ENCODE peak calls at places on chromosomes 13 and 19, in five cellular contexts. A is PC-3, F is neural crest cell, V is left ventricle myocardium inferior, Q is WTC11. I is an unnamed sample.

GRCh38 chr13:105969761-105970160 is 565.7 kb downstream of the EFNB2 start:
- DNase-seq in A (peak; percentile 66), F (no peak), V (no peak), Q (no peak), I (no peak)

GRCh38 chr13:79485014-79485441 is 4.1 kb downstream of the NDFIP2 start:
- DNase-seq in A (peak; percentile 77), F (no peak), V (no peak), Q (no peak), I (no peak)

GRCh38 chr13:107847406-107847805 is 367.9 kb downstream of the LIG4 start:
- DNase-seq in A (no peak), F (no peak), V (no peak), Q (no peak), I (no peak)

GRCh38 chr13:99536023-99536422 is 34.8 kb downstream of the TM9SF2 start:
- DNase-seq in A (no peak), F (no peak), V (no peak), Q (no peak), I (no peak)

GRCh38 chr19:58181902-58182576 is 822 bp upstream of the ZNF274 start:
- DNase-seq in A (peak; percentile 60), F (peak; percentile 16), V (peak; percentile 29), Q (peak; percentile 79), I (no peak)

GRCh38 chr13:52848455-52849190 is at the start of gene PCDH8:
- DNase-seq in A (no peak), F (peak; percentile 91), V (no peak), Q (peak; percentile 93), I (peak; percentile 55)

GRCh38 chr19:39941615-39942507 is 7.4 kb upstream of the FCGBP start:
- DNase-seq in A (peak; percentile 16), F (no peak), V (no peak), Q (no peak), I (no peak)

GRCh38 chr13:48001127-48001881 is at the start of gene SUCLA2:
- DNase-seq in A (peak; percentile 89), F (peak; percentile 89), V (peak; percentile 91), Q (peak; percentile 95), I (peak; percentile 94)

GRCh38 chr19:32702010-32702409 is 10.4 kb downstream of the NUDT19 start:
- DNase-seq in A (no peak), F (no peak), V (no peak), Q (no peak), I (peak; percentile 22)

GRCh38 chr13:113937073-113937472 is 36.8 kb downstream of the C13orf46 start:
- DNase-seq in A (no peak), F (no peak), V (no peak), Q (no peak), I (no peak)

GRCh38 chr13:98687319-98687718 is 65.2 kb downstream of the SLC15A1 start:
- DNase-seq in A (no peak), F (no peak), V (no peak), Q (no peak), I (no peak)

GRCh38 chr19:39416626-39417120 is 4.2 kb downstream of the PLEKHG2 start:
- DNase-seq in A (no peak), F (no peak), V (no peak), Q (no peak), I (no peak)

GRCh38 chr19:33174186-33174585 is 19.9 kb upstream of the LRP3 start:
- DNase-seq in A (no peak), F (no peak), V (no peak), Q (no peak), I (no peak)

GRCh38 chr19:55536951-55537740 is at the start of gene SBK2:
- DNase-seq in A (no peak), F (peak; percentile 48), V (no peak), Q (peak; percentile 96), I (peak; percentile 68)
- TF ChIP-seq CTCF in A (peak; percentile 35), F (peak; percentile 29), V (peak; percentile 51), Q (peak; percentile 25), I (peak; percentile 57)

GRCh38 chr13:31431722-31432137 is 232.0 kb downstream of the B3GLCT start:
- DNase-seq in A (peak; percentile 58), F (peak; percentile 55), V (peak; percentile 40), Q (peak; percentile 79), I (peak; percentile 37)
- TF ChIP-seq CTCF in A (peak; percentile 60), F (peak; percentile 92), V (peak; percentile 93), Q (peak; percentile 92), I (peak; percentile 98)

GRCh38 chr13:41061914-41062837 is 867 bp downstream of the WBP4 start:
- DNase-seq in A (peak; percentile 44), F (no peak), V (no peak), Q (no peak), I (no peak)
- TF ChIP-seq CTCF in A (no peak), F (no peak), V (no peak), Q (no peak), I (no peak)

DNA sequence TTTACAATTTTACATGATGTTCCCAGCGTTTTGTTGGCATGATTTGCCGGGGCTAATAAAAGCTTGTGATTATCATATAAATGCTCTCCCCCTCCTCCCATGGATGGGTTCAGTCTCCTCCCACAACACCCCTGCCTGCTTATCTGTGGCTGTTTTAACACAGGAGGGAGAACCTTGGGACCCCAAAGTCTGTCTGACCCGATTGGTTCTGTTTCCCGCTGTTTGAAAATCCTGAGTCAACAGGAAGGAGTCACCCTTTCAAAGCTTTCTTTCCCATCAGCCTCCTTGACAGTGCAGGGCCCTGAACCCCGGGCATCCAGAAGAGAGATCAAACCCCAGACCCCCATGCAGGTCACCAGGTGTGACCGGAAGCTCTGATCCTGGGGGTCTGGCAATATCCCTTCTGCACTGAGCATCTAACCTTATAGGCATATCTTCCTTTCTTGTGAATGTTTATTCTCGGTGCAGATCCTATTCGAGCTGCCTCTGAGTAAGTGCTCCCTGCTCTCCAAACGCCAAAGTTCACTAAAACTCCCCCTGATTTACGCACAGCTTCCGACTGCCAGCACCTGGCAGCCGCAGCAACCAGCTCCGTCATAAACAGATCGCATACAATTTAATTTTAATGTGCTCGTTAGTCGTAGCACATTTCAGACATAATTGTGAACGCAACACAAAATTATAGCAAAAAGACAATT is 74.8 kb downstream of the TSHZ3 start:
- DNase-seq in A (no peak), F (no peak), V (no peak), Q (no peak), I (no peak)
- TF ChIP-seq CTCF in A (no peak), F (no peak), V (no peak), Q (no peak), I (no peak)

GRCh38 chr13:51222510-51223283 is 499 bp downstream of the FAM124A start:
- DNase-seq in A (peak; percentile 5), F (peak; percentile 55), V (no peak), Q (peak; percentile 28), I (no peak)

GRCh38 chr13:51223284-51224270 is 1.4 kb downstream of the FAM124A start:
- DNase-seq in A (no peak), F (no peak), V (no peak), Q (no peak), I (no peak)

GRCh38 chr13:51221108-51221507 is 1.1 kb upstream of the FAM124A start:
- DNase-seq in A (no peak), F (no peak), V (no peak), Q (no peak), I (no peak)

GRCh38 chr13:51220706-51221105 is 1.5 kb upstream of the FAM124A start:
- DNase-seq in A (no peak), F (no peak), V (no peak), Q (no peak), I (no peak)

DNA sequence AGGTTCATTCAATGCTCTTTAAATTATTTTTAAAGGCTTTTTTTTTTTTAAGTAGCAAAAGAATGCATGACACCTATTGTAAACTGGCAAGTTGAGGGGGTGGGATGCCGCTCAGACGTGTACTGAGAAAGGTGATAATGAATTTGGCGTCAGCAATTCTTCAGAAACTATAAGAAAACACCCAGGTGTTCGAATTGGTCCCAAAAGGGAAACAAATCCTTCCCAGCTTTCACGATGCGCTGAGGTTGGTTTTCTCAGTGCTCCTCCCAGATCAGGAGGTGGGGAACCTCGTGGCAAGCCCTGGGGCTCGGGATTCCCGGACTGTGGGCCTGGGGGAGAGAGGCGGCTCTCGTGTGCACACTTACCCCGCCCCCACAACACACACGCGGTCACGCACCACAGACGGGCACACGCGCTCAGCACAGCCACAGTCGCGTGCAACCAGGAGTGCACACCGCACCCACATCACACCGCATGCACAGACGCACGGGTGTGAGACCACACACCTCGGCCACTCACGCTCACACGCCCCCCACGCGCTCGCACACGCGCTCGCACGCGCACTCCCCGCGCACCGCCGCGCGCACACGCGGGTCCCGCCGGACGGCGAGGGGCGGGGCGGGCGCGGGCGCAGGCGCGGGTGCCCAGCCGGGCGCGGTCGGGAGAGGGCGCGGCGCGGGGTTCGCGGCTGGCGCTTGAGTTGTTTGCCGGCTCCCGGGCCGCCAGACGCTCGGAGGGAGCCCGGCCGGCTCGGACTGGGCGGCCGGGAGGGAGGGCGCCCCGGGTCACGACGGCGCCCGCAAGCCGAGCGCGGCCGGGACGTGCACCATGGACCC is at the start of gene FAM124A:
- DNase-seq in A (peak; percentile 45), F (no peak), V (peak; percentile 50), Q (peak; percentile 61), I (peak; percentile 54)
- TF ChIP-seq CTCF in A (no peak), F (peak; percentile 52), V (peak; percentile 51), Q (no peak), I (peak; percentile 48)

DNA sequence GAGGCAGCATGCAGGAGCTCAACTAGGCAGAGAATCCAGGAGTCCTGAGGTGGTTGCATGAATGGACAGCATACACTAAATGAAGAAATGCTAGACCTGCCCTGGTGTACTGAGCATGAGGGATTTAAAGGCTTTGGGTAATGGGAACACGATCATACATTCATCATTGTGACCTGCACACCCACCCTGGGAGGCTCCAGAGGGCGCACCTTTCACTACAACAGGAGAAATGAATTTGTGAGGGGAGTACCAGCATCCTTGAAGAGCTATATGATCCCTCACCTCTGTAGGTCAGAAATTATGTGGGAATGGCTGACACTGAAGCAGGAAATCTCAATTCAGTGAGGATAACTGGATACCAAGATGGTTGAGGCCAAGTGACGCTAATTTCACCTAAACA is 8.9 kb downstream of the KLK2 start:
- DNase-seq in A (no peak), F (no peak), V (no peak), Q (no peak), I (no peak)
- TF ChIP-seq CTCF in A (peak; percentile 57), F (no peak), V (no peak), Q (no peak), I (no peak)

I was measured in progenitor cell of endocrine pancreas.